ENCODE peak calls at places on chromosomes 6 and 20, in nine cellular contexts. Z is activated gamma-delta T cell treated with anti-CD3 and anti-CD28 coated beads, Interleukin-2, amount 50 U/mL, for 16 hours; D is stimulated activated CD4-positive, alpha-beta T cell treated with anti-CD3 and anti-CD28 coated beads, Interleukin-1b, Interleukin-23, amount 100 ng/mL, for 4 hours; U is stimulated activated CD8-positive, alpha-beta memory T cell treated with anti-CD3 and anti-CD28 coated beads, Interleukin-2, amount 100 ng/mL, for 1 hour; O is Panc1; C is fibroblast of lung; B is CD4-positive, alpha-beta T cell; Y is stimulated activated effector memory CD8-positive, alpha-beta T cell treated with anti-CD3 and anti-CD28 coated beads, Interleukin-12 subunit alpha, Interleukin-12 subunit beta, amount 100 ng/mL, for 72 hours; X is NCI-H69. M is an unnamed sample.

GRCh38 chr6:45653117-45653883 is 275.6 kb upstream of the SUPT3H start:
- DNase-seq in Z (no peak), D (no peak), U (no peak), O (no peak), C (no peak), B (no peak), Y (no peak), X (no peak), M (no peak)

GRCh38 chr6:157849288-157850017 is 26.4 kb downstream of the SNX9 start:
- DNase-seq in Z (no peak), D (no peak), U (no peak), O (no peak), C (no peak), B (no peak), Y (no peak), X (peak), M (no peak)

GRCh38 chr20:6654490-6655247 is 112.8 kb upstream of the BMP2 start:
- DNase-seq in Z (no peak), D (no peak), U (no peak), O (no peak), C (peak), B (no peak), Y (no peak), X (no peak), M (no peak)

GRCh38 chr6:158207452-158207788 is 39.3 kb downstream of the GTF2H5 start:
- DNase-seq in Z (no peak), D (no peak), U (no peak), O (no peak), C (no peak), B (no peak), Y (peak), X (no peak), M (no peak)

GRCh38 chr20:1327241-1327653 is 1.7 kb downstream of the SDCBP2 start:
- DNase-seq in Z (no peak), D (no peak), U (no peak), O (no peak), C (peak), B (peak), Y (peak), X (no peak), M (no peak)

GRCh38 chr6:137851669-137852068 is 15.4 kb upstream of the TNFAIP3 start:
- DNase-seq in Z (no peak), D (no peak), U (no peak), O (no peak), C (no peak), B (no peak), Y (no peak), X (no peak), M (no peak)

GRCh38 chr6:55437141-55437540 is 109.9 kb downstream of the GFRAL start:
- DNase-seq in Z (no peak), D (no peak), U (no peak), O (no peak), C (no peak), B (no peak), Y (no peak), X (no peak), M (no peak)

GRCh38 chr20:59308493-59309201 is 8.2 kb downstream of the EDN3 start:
- DNase-seq in Z (no peak), D (no peak), U (no peak), O (no peak), C (no peak), B (no peak), Y (no peak), X (no peak), M (no peak)

GRCh38 chr6:109478222-109478805 is 4.7 kb downstream of the ZBTB24 start:
- DNase-seq in Z (no peak), D (no peak), U (no peak), O (no peak), C (no peak), B (no peak), Y (peak), X (no peak), M (no peak)

GRCh38 chr20:58714340-58714922 is 21.8 kb downstream of the NPEPL1 start:
- DNase-seq in Z (no peak), D (no peak), U (no peak), O (no peak), C (no peak), B (no peak), Y (no peak), X (no peak), M (no peak)

GRCh38 chr6:24919404-24919892 is 16.3 kb downstream of the RIPOR2 start:
- DNase-seq in Z (no peak), D (no peak), U (no peak), O (no peak), C (no peak), B (no peak), Y (no peak), X (peak), M (no peak)

GRCh38 chr20:19835533-19836222 is 77.6 kb downstream of the RIN2 start:
- DNase-seq in Z (no peak), D (no peak), U (no peak), O (no peak), C (no peak), B (no peak), Y (no peak), X (no peak), M (no peak)

GRCh38 chr20:48656120-48656519 is 171.7 kb downstream of the PREX1 start:
- DNase-seq in Z (no peak), D (no peak), U (no peak), O (no peak), C (no peak), B (no peak), Y (no peak), X (no peak), M (no peak)

GRCh38 chr20:2799688-2800589 is 488 bp downstream of the CPXM1 start:
- DNase-seq in Z (no peak), D (no peak), U (no peak), O (no peak), C (peak), B (no peak), Y (no peak), X (peak), M (no peak)

GRCh38 chr20:43448748-43449535 is 8.8 kb upstream of the SRSF6 start:
- DNase-seq in Z (peak), D (peak), U (no peak), O (peak), C (peak), B (peak), Y (peak), X (peak), M (peak)

GRCh38 chr6:155635416-155635815 is 179.8 kb upstream of the NOX3 start:
- DNase-seq in Z (no peak), D (no peak), U (no peak), O (no peak), C (no peak), B (no peak), Y (no peak), X (no peak), M (no peak)

M was measured in SW 1271.